ENCODE peak calls at places on chromosomes 16 and 17, in four cellular contexts. One of them, this sample, is unnamed.

GRCh38 chr17:15377608-15378007 is 36.2 kb upstream of the TEKT3 start:
- DNase-seq in stimulated activated CD4-positive, alpha-beta T cell treated with anti-CD3 and anti-CD28 coated beads, Interleukin-15, amount 100 ng/mL, for 1 hour: no peak
- DNase-seq in ascending aorta: no peak
- DNase-seq in endodermal cell: peak
- DNase-seq in this sample: peak

GRCh38 chr17:57432507-57433277 is 176.4 kb downstream of the MSI2 start:
- DNase-seq in stimulated activated CD4-positive, alpha-beta T cell treated with anti-CD3 and anti-CD28 coated beads, Interleukin-15, amount 100 ng/mL, for 1 hour: no peak
- DNase-seq in ascending aorta: no peak
- DNase-seq in endodermal cell: peak
- DNase-seq in this sample: no peak

GRCh38 chr17:61832463-61832862 is 30.9 kb downstream of the BRIP1 start:
- DNase-seq in stimulated activated CD4-positive, alpha-beta T cell treated with anti-CD3 and anti-CD28 coated beads, Interleukin-15, amount 100 ng/mL, for 1 hour: no peak
- DNase-seq in ascending aorta: no peak
- DNase-seq in endodermal cell: no peak
- DNase-seq in this sample: no peak

GRCh38 chr17:74519951-74520553 is 11.2 kb downstream of the CD300LB start:
- DNase-seq in stimulated activated CD4-positive, alpha-beta T cell treated with anti-CD3 and anti-CD28 coated beads, Interleukin-15, amount 100 ng/mL, for 1 hour: no peak
- DNase-seq in ascending aorta: no peak
- DNase-seq in endodermal cell: no peak
- DNase-seq in this sample: no peak

GRCh38 chr17:82281076-82281475 is 7.6 kb upstream of the CSNK1D start:
- DNase-seq in stimulated activated CD4-positive, alpha-beta T cell treated with anti-CD3 and anti-CD28 coated beads, Interleukin-15, amount 100 ng/mL, for 1 hour: no peak
- DNase-seq in ascending aorta: no peak
- DNase-seq in endodermal cell: peak
- DNase-seq in this sample: no peak

GRCh38 chr17:16444258-16444886 is 29.0 kb downstream of the TRPV2 start:
- DNase-seq in stimulated activated CD4-positive, alpha-beta T cell treated with anti-CD3 and anti-CD28 coated beads, Interleukin-15, amount 100 ng/mL, for 1 hour: no peak
- DNase-seq in ascending aorta: no peak
- DNase-seq in endodermal cell: peak
- DNase-seq in this sample: peak

GRCh38 chr17:50882851-50883250 is 16.7 kb upstream of the TOB1 start:
- DNase-seq in stimulated activated CD4-positive, alpha-beta T cell treated with anti-CD3 and anti-CD28 coated beads, Interleukin-15, amount 100 ng/mL, for 1 hour: no peak
- DNase-seq in ascending aorta: no peak
- DNase-seq in endodermal cell: peak
- DNase-seq in this sample: no peak

GRCh38 chr17:3894188-3894587 is 1.3 kb upstream of the CAMKK1 start:
- DNase-seq in stimulated activated CD4-positive, alpha-beta T cell treated with anti-CD3 and anti-CD28 coated beads, Interleukin-15, amount 100 ng/mL, for 1 hour: no peak
- DNase-seq in ascending aorta: no peak
- DNase-seq in endodermal cell: no peak
- DNase-seq in this sample: no peak

GRCh38 chr17:80986816-80987480 is 4.7 kb upstream of the CHMP6 start:
- DNase-seq in stimulated activated CD4-positive, alpha-beta T cell treated with anti-CD3 and anti-CD28 coated beads, Interleukin-15, amount 100 ng/mL, for 1 hour: no peak
- DNase-seq in ascending aorta: no peak
- DNase-seq in endodermal cell: peak
- DNase-seq in this sample: no peak

GRCh38 chr16:57695378-57696054 is 910 bp downstream of the DRC7 start:
- DNase-seq in stimulated activated CD4-positive, alpha-beta T cell treated with anti-CD3 and anti-CD28 coated beads, Interleukin-15, amount 100 ng/mL, for 1 hour: no peak
- DNase-seq in ascending aorta: peak
- DNase-seq in endodermal cell: no peak
- DNase-seq in this sample: no peak

GRCh38 chr17:64657610-64658125 is 4.4 kb downstream of the SMURF2 start:
- DNase-seq in stimulated activated CD4-positive, alpha-beta T cell treated with anti-CD3 and anti-CD28 coated beads, Interleukin-15, amount 100 ng/mL, for 1 hour: no peak
- DNase-seq in ascending aorta: no peak
- DNase-seq in endodermal cell: no peak
- DNase-seq in this sample: no peak

GRCh38 chr16:57804111-57804837 is 2.0 kb upstream of the KIFC3 start:
- DNase-seq in stimulated activated CD4-positive, alpha-beta T cell treated with anti-CD3 and anti-CD28 coated beads, Interleukin-15, amount 100 ng/mL, for 1 hour: no peak
- DNase-seq in ascending aorta: no peak
- DNase-seq in endodermal cell: no peak
- DNase-seq in this sample: no peak

GRCh38 chr16:55426865-55427484 is 52.0 kb upstream of the MMP2 start:
- DNase-seq in stimulated activated CD4-positive, alpha-beta T cell treated with anti-CD3 and anti-CD28 coated beads, Interleukin-15, amount 100 ng/mL, for 1 hour: no peak
- DNase-seq in ascending aorta: no peak
- DNase-seq in endodermal cell: no peak
- DNase-seq in this sample: no peak

GRCh38 chr17:35890774-35891155 is 10.6 kb upstream of the CCL5 start:
- DNase-seq in stimulated activated CD4-positive, alpha-beta T cell treated with anti-CD3 and anti-CD28 coated beads, Interleukin-15, amount 100 ng/mL, for 1 hour: no peak
- DNase-seq in ascending aorta: peak
- DNase-seq in endodermal cell: peak
- DNase-seq in this sample: no peak